ENCODE peak calls at places on chromosomes 13 and 19, in four cellular contexts. One of them, this sample, is unnamed.

GRCh38 chr19:41882568-41883462 is at the start of gene ARHGEF1:
- DNase-seq in neural progenitor cell: peak; percentile 61
- DNase-seq in NT2/D1: no peak
- DNase-seq in IMR-90: no peak
- DNase-seq in this sample: peak; percentile 91

GRCh38 chr19:38877781-38878574 is at the start of gene RINL:
- DNase-seq in neural progenitor cell: no peak
- DNase-seq in NT2/D1: no peak
- DNase-seq in IMR-90: no peak
- DNase-seq in this sample: no peak

GRCh38 chr19:7507884-7508283 is 8.0 kb upstream of the ZNF358 start:
- DNase-seq in neural progenitor cell: peak; percentile 73
- DNase-seq in NT2/D1: peak; percentile 63
- DNase-seq in IMR-90: peak; percentile 80
- DNase-seq in this sample: peak; percentile 95

GRCh38 chr13:34816118-34816517 is 126.0 kb upstream of the NBEA start:
- DNase-seq in neural progenitor cell: no peak
- DNase-seq in NT2/D1: peak; percentile 39
- DNase-seq in IMR-90: no peak
- DNase-seq in this sample: no peak

GRCh38 chr19:1177322-1178114 is 3.5 kb upstream of the SBNO2 start:
- DNase-seq in neural progenitor cell: no peak
- DNase-seq in NT2/D1: no peak
- DNase-seq in IMR-90: peak; percentile 97
- DNase-seq in this sample: peak; percentile 84

GRCh38 chr13:85974604-85975366 is 175.6 kb upstream of the SLITRK6 start:
- DNase-seq in neural progenitor cell: no peak
- DNase-seq in NT2/D1: no peak
- DNase-seq in IMR-90: no peak
- DNase-seq in this sample: no peak

GRCh38 chr19:37654525-37654832 is 786 bp downstream of the ZFP30 start:
- DNase-seq in neural progenitor cell: peak; percentile 74
- DNase-seq in NT2/D1: peak; percentile 16
- DNase-seq in IMR-90: peak; percentile 26
- DNase-seq in this sample: no peak

GRCh38 chr13:65656740-65657329 is 1573.3 kb downstream of the PCDH9 start:
- DNase-seq in neural progenitor cell: no peak
- DNase-seq in NT2/D1: no peak
- DNase-seq in IMR-90: peak; percentile 30
- DNase-seq in this sample: no peak

GRCh38 chr19:13841339-13842293 is 35.3 kb upstream of the NANOS3 start:
- DNase-seq in neural progenitor cell: no peak
- DNase-seq in NT2/D1: no peak
- DNase-seq in IMR-90: no peak
- DNase-seq in this sample: peak; percentile 93

GRCh38 chr13:84481958-84482357 is 599.7 kb upstream of the SLITRK1 start:
- DNase-seq in neural progenitor cell: no peak
- DNase-seq in NT2/D1: no peak
- DNase-seq in IMR-90: peak; percentile 87
- DNase-seq in this sample: no peak

GRCh38 chr19:45577111-45577905 is 7.3 kb downstream of the OPA3 start:
- DNase-seq in neural progenitor cell: no peak
- DNase-seq in NT2/D1: no peak
- DNase-seq in IMR-90: peak; percentile 95
- DNase-seq in this sample: no peak

GRCh38 chr19:49056101-49056901 is 1.2 kb downstream of the CGB7 start:
- DNase-seq in neural progenitor cell: peak; percentile 87
- DNase-seq in NT2/D1: no peak
- DNase-seq in IMR-90: peak; percentile 28
- DNase-seq in this sample: peak; percentile 84

GRCh38 chr13:44078806-44079378 is 199.2 kb downstream of the LACC1 start:
- DNase-seq in neural progenitor cell: peak; percentile 74
- DNase-seq in NT2/D1: peak; percentile 50
- DNase-seq in IMR-90: no peak
- DNase-seq in this sample: no peak

GRCh38 chr19:14366529-14366928 is 14.7 kb upstream of the ADGRE5 start:
- DNase-seq in neural progenitor cell: peak; percentile 46
- DNase-seq in NT2/D1: no peak
- DNase-seq in IMR-90: peak; percentile 68
- DNase-seq in this sample: peak; percentile 82

GRCh38 chr19:2037676-2038255 is 13.3 kb downstream of the MKNK2 start:
- DNase-seq in neural progenitor cell: no peak
- DNase-seq in NT2/D1: no peak
- DNase-seq in IMR-90: no peak
- DNase-seq in this sample: no peak

GRCh38 chr13:98576215-98576945 is 527 bp downstream of the STK24 start:
- DNase-seq in neural progenitor cell: peak; percentile 62
- DNase-seq in NT2/D1: no peak
- DNase-seq in IMR-90: no peak
- DNase-seq in this sample: peak; percentile 87

GRCh38 chr13:66618702-66619101 is 611.4 kb downstream of the PCDH9 start:
- DNase-seq in neural progenitor cell: peak; percentile 7
- DNase-seq in NT2/D1: no peak
- DNase-seq in IMR-90: peak; percentile 63
- DNase-seq in this sample: no peak

GRCh38 chr13:105446197-105446596 is 1089.3 kb downstream of the EFNB2 start:
- DNase-seq in neural progenitor cell: no peak
- DNase-seq in NT2/D1: no peak
- DNase-seq in IMR-90: peak; percentile 54
- DNase-seq in this sample: no peak

GRCh38 chr13:26534036-26534726 is 23.3 kb upstream of the WASF3 start:
- DNase-seq in neural progenitor cell: no peak
- DNase-seq in NT2/D1: no peak
- DNase-seq in IMR-90: no peak
- DNase-seq in this sample: no peak

GRCh38 chr13:25489238-25489637 is 117.5 kb downstream of the ATP8A2 start:
- DNase-seq in neural progenitor cell: peak; percentile 14
- DNase-seq in NT2/D1: no peak
- DNase-seq in IMR-90: no peak
- DNase-seq in this sample: no peak

GRCh38 chr19:46015080-46015960 is 7.5 kb downstream of the PGLYRP1 start:
- DNase-seq in neural progenitor cell: peak; percentile 96
- DNase-seq in NT2/D1: peak; percentile 50
- DNase-seq in IMR-90: no peak
- DNase-seq in this sample: peak; percentile 92

GRCh38 chr13:34344761-34345600 is 527.0 kb downstream of the RFC3 start:
- DNase-seq in neural progenitor cell: no peak
- DNase-seq in NT2/D1: no peak
- DNase-seq in IMR-90: no peak
- DNase-seq in this sample: no peak

GRCh38 chr19:51602189-51602854 is 27.9 kb downstream of the SIGLEC5 start:
- DNase-seq in neural progenitor cell: no peak
- DNase-seq in NT2/D1: no peak
- DNase-seq in IMR-90: no peak
- DNase-seq in this sample: no peak

GRCh38 chr13:100100115-100100879 is 11.4 kb downstream of the PCCA start:
- DNase-seq in neural progenitor cell: no peak
- DNase-seq in NT2/D1: no peak
- DNase-seq in IMR-90: peak; percentile 87
- DNase-seq in this sample: no peak

GRCh38 chr19:40589723-40590429 is 11.3 kb upstream of the LTBP4 start:
- DNase-seq in neural progenitor cell: no peak
- DNase-seq in NT2/D1: no peak
- DNase-seq in IMR-90: no peak
- DNase-seq in this sample: no peak

GRCh38 chr13:36758345-36758744 is 60.7 kb upstream of the RFXAP start:
- DNase-seq in neural progenitor cell: no peak
- DNase-seq in NT2/D1: no peak
- DNase-seq in IMR-90: no peak
- DNase-seq in this sample: no peak

GRCh38 chr19:11125994-11126685 is 29.4 kb downstream of the SPC24 start:
- DNase-seq in neural progenitor cell: peak; percentile 83
- DNase-seq in NT2/D1: peak; percentile 71
- DNase-seq in IMR-90: peak; percentile 64
- DNase-seq in this sample: peak; percentile 86

GRCh38 chr13:34361528-34361927 is 543.6 kb downstream of the RFC3 start:
- DNase-seq in neural progenitor cell: no peak
- DNase-seq in NT2/D1: no peak
- DNase-seq in IMR-90: no peak
- DNase-seq in this sample: no peak

GRCh38 chr13:41649659-41650058 is 192.3 kb downstream of the RGCC start:
- DNase-seq in neural progenitor cell: peak; percentile 46
- DNase-seq in NT2/D1: no peak
- DNase-seq in IMR-90: peak; percentile 38
- DNase-seq in this sample: no peak

GRCh38 chr19:33660426-33661160 is 38.8 kb downstream of the CHST8 start:
- DNase-seq in neural progenitor cell: no peak
- DNase-seq in NT2/D1: no peak
- DNase-seq in IMR-90: no peak
- DNase-seq in this sample: no peak

GRCh38 chr19:45753548-45753947 is 15.5 kb downstream of the SIX5 start:
- DNase-seq in neural progenitor cell: peak; percentile 63
- DNase-seq in NT2/D1: no peak
- DNase-seq in IMR-90: no peak
- DNase-seq in this sample: no peak

GRCh38 chr13:108212901-108213300 is 2.4 kb downstream of the LIG4 start:
- DNase-seq in neural progenitor cell: no peak
- DNase-seq in NT2/D1: no peak
- DNase-seq in IMR-90: no peak
- DNase-seq in this sample: no peak

GRCh38 chr13:110380359-110381028 is 73.4 kb downstream of the COL4A2 start:
- DNase-seq in neural progenitor cell: no peak
- DNase-seq in NT2/D1: no peak
- DNase-seq in IMR-90: peak; percentile 98
- DNase-seq in this sample: no peak
- H3K9ac ChIP-seq in neural progenitor cell: no peak overlapping the region
- H3K9ac ChIP-seq in NT2/D1: no peak overlapping the region
- H3K9ac ChIP-seq in IMR-90: no peak overlapping the region
- H3K9ac ChIP-seq in this sample: no peak overlapping the region

GRCh38 chr13:50529154-50529882 is 314.2 kb downstream of the DLEU7 start:
- DNase-seq in neural progenitor cell: no peak
- DNase-seq in NT2/D1: no peak
- DNase-seq in IMR-90: peak; percentile 89
- DNase-seq in this sample: peak; percentile 94
- H3K4me3 ChIP-seq in neural progenitor cell: no peak overlapping the region
- H3K4me3 ChIP-seq in NT2/D1: no peak overlapping the region
- H3K4me3 ChIP-seq in IMR-90: peak overlapping the region; percentile 5
- H3K4me3 ChIP-seq in this sample: peak overlapping the region; percentile 30

GRCh38 chr19:43783636-43784035 is 2.9 kb upstream of the KCNN4 start:
- DNase-seq in neural progenitor cell: no peak
- DNase-seq in NT2/D1: no peak
- DNase-seq in IMR-90: no peak
- DNase-seq in this sample: no peak

GRCh38 chr19:43784981-43785808 is 4.4 kb upstream of the KCNN4 start:
- DNase-seq in neural progenitor cell: peak; percentile 86
- DNase-seq in NT2/D1: no peak
- DNase-seq in IMR-90: peak; percentile 67
- DNase-seq in this sample: no peak

GRCh38 chr19:43782689-43783231 is 2.0 kb upstream of the KCNN4 start:
- DNase-seq in neural progenitor cell: no peak
- DNase-seq in NT2/D1: no peak
- DNase-seq in IMR-90: no peak
- DNase-seq in this sample: no peak

GRCh38 chr19:43782311-43782660 is 1.5 kb upstream of the KCNN4 start:
- DNase-seq in neural progenitor cell: no peak
- DNase-seq in NT2/D1: no peak
- DNase-seq in IMR-90: no peak
- DNase-seq in this sample: no peak

GRCh38 chr19:43784251-43784980 is 3.6 kb upstream of the KCNN4 start:
- DNase-seq in neural progenitor cell: no peak
- DNase-seq in NT2/D1: no peak
- DNase-seq in IMR-90: peak; percentile 85
- DNase-seq in this sample: no peak
- H3K9ac ChIP-seq in neural progenitor cell: no peak overlapping the region
- H3K9ac ChIP-seq in NT2/D1: no peak overlapping the region
- H3K9ac ChIP-seq in IMR-90: no peak overlapping the region
- H3K9ac ChIP-seq in this sample: no peak overlapping the region

DNA sequence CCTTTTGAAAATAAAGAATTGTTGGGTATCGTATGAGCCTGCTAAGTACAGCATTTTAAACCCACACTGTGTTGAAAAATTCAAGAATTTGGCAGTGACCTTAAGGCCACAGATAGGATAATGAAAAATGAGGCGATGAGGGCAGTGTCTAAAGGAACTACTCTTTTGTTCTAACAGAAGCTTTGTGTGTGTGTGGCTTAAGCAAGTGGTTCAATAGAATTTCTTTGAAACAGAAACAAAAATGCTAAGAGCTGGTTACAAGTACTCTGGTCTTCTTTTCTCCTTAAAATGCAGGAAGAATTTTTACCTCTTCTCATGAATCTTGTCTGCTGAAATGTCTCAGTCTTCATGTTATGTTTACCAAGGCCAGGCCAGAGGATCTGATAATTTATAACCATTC is 279.5 kb downstream of the ZNF536 start:
- DNase-seq in neural progenitor cell: no peak
- DNase-seq in NT2/D1: no peak
- DNase-seq in IMR-90: no peak
- DNase-seq in this sample: no peak
- H3K4me3 ChIP-seq in neural progenitor cell: no peak overlapping the region
- H3K4me3 ChIP-seq in NT2/D1: no peak overlapping the region
- H3K4me3 ChIP-seq in IMR-90: no peak overlapping the region
- H3K4me3 ChIP-seq in this sample: no peak overlapping the region

GRCh38 chr13:50248537-50249521 is 233.6 kb downstream of the KCNRG start:
- DNase-seq in neural progenitor cell: no peak
- DNase-seq in NT2/D1: no peak
- DNase-seq in IMR-90: no peak
- DNase-seq in this sample: no peak
- H3K9ac ChIP-seq in neural progenitor cell: no peak overlapping the region
- H3K9ac ChIP-seq in NT2/D1: no peak overlapping the region
- H3K9ac ChIP-seq in IMR-90: no peak overlapping the region
- H3K9ac ChIP-seq in this sample: no peak overlapping the region

DNA sequence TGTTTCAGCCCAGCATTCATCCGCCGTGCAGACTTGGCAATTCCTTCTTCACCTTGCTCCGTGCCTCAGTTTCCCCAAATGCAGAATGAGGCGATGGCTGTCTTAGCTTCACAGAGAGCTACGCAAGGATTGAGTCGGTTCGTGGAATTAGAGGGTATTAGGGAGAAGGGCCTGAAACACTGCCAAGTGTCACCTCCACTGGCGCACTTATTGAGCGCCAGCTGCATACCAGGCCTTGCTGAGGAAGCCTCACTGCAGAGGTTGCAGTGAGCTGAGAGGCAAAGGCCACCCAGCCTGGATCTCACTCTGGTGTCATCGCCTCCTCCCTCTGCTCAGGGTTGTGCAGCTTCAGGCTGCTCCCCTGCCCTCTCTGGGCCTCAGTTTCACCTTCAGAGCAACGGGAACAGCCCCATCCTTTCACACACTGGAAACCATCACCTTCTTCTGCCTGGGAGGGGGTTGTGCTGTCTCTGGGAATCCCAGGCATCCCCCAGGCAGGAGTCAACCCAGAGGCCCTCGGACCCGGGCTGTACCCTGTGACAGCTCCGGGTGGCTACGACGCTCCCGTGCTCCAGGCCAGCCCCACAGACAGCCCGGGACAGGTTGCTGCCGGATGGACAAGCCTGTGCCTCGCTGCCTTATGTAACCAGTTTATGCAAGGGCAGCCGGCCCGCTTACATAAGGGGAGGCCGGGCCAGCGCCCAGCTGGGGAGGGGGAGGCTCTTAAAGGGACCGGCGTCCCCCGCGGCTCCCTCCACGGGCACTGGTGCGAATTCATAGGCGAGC is 31.9 kb downstream of the NFIC start:
- DNase-seq in neural progenitor cell: peak; percentile 46
- DNase-seq in NT2/D1: no peak
- DNase-seq in IMR-90: peak; percentile 41
- DNase-seq in this sample: peak; percentile 94
- H3K4me3 ChIP-seq in neural progenitor cell: no peak overlapping the region
- H3K4me3 ChIP-seq in NT2/D1: peak overlapping the region; percentile 19
- H3K4me3 ChIP-seq in IMR-90: no peak overlapping the region
- H3K4me3 ChIP-seq in this sample: peak overlapping the region; percentile 58